ENCODE peak calls at places on chromosome 13, in seven cellular contexts. I is heart right ventricle, B is psoas muscle, T is IMR-90, N is astrocyte, R is uterus, A is hepatocyte. V is an unnamed sample.

GRCh38 chr13:94154362-94154761 is 325.1 kb downstream of the DCT start:
- DNase-seq in R (no peak), I (no peak), B (peak; percentile 20), T (peak; percentile 35), A (no peak), N (peak; percentile 66), V (no peak)

GRCh38 chr13:109897988-109898623 is 111.7 kb upstream of the IRS2 start:
- DNase-seq in B (no peak), T (no peak), N (no peak), R (no peak), I (no peak), A (no peak), V (no peak)

GRCh38 chr13:31775686-31776085 is 36.4 kb downstream of the RXFP2 start:
- DNase-seq in N (peak; percentile 31), I (peak; percentile 50), R (peak; percentile 43), A (no peak), B (peak; percentile 50), T (no peak), V (no peak)

GRCh38 chr13:33017410-33017929 is 1.2 kb downstream of the KL start:
- DNase-seq in B (peak; percentile 40), A (peak; percentile 63), R (peak; percentile 18), T (peak; percentile 6), N (peak; percentile 44), I (peak; percentile 62), V (no peak)

GRCh38 chr13:52344108-52344507 is 61.9 kb downstream of the THSD1 start:
- DNase-seq in T (no peak), I (no peak), B (no peak), A (no peak), N (no peak), R (no peak), V (no peak)

GRCh38 chr13:73984949-73985691 is 149.1 kb downstream of the KLF12 start:
- DNase-seq in A (no peak), B (no peak), T (no peak), N (no peak), R (no peak), I (peak; percentile 29), V (no peak)

GRCh38 chr13:20119960-20120359 is 40.9 kb downstream of the GJA3 start:
- DNase-seq in T (no peak), B (no peak), I (no peak), R (no peak), N (no peak), A (no peak), V (no peak)

GRCh38 chr13:108281941-108282340 is 12.4 kb downstream of the TNFSF13B start:
- DNase-seq in B (no peak), N (no peak), R (no peak), A (no peak), T (no peak), I (no peak), V (no peak)

GRCh38 chr13:28470286-28470685 is 24.6 kb downstream of the FLT1 start:
- DNase-seq in A (no peak), R (no peak), N (peak; percentile 10), T (no peak), B (no peak), I (no peak), V (no peak)

GRCh38 chr13:38758278-38758677 is 71.4 kb downstream of the FREM2 start:
- DNase-seq in B (no peak), T (no peak), N (no peak), I (no peak), A (no peak), R (no peak), V (no peak)

GRCh38 chr13:37868691-37869505 is 674 bp downstream of the TRPC4 start:
- DNase-seq in I (no peak), T (peak; percentile 50), A (peak; percentile 8), R (no peak), N (peak; percentile 51), B (no peak), V (peak; percentile 49)

GRCh38 chr13:89066868-89067466 is 1395.8 kb downstream of the SLITRK5 start:
- DNase-seq in N (peak; percentile 13), I (no peak), B (no peak), A (peak; percentile 77), T (peak; percentile 0), R (no peak), V (no peak)

GRCh38 chr13:74062933-74063332 is 71.3 kb downstream of the KLF12 start:
- DNase-seq in T (peak; percentile 74), R (peak; percentile 49), B (peak; percentile 45), A (no peak), I (peak; percentile 80), N (peak; percentile 79), V (peak; percentile 68)

GRCh38 chr13:110559429-110559943 is 2.0 kb downstream of the RAB20 start:
- DNase-seq in B (no peak), A (peak; percentile 36), I (peak; percentile 37), N (no peak), R (no peak), T (peak; percentile 62), V (peak; percentile 80)

GRCh38 chr13:52779028-52779612 is 39.5 kb upstream of the CNMD start:
- DNase-seq in A (no peak), B (no peak), T (no peak), R (no peak), I (no peak), N (no peak), V (no peak)

GRCh38 chr13:93361703-93362102 is 135.1 kb downstream of the GPC6 start:
- DNase-seq in A (peak; percentile 16), N (no peak), T (peak; percentile 21), R (no peak), I (no peak), B (no peak), V (no peak)

GRCh38 chr13:74073231-74073630 is 61.0 kb downstream of the KLF12 start:
- DNase-seq in T (no peak), N (no peak), B (no peak), I (no peak), R (no peak), A (no peak), V (no peak)

GRCh38 chr13:110503037-110503901 is 58.3 kb downstream of the RAB20 start:
- DNase-seq in A (peak; percentile 55), T (peak; percentile 12), R (no peak), N (no peak), B (peak; percentile 39), I (no peak), V (peak; percentile 35)

GRCh38 chr13:112346899-112347229 is 29.3 kb upstream of the SPACA7 start:
- DNase-seq in A (no peak), N (no peak), I (no peak), B (no peak), R (no peak), T (no peak), V (no peak)

DNA sequence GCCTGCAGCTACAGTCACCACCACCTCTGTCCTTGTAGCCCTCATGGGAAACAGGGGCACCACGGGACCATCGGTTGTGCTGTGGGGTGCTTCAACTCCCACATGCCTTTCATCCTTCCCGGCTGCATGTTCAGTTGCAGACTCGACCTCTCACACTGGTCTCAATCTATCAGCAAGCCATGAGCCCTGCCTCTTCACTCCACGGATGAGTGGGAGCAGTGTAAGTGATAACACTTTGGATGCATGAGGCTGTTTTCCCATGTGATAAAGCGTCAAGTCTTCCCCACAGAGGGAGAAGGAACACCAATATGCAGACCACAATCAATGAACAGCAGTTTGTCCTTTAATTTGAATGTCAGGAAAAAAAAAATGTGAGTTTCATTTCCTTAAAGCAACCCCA is 12.2 kb downstream of the SERP2 start:
- DNase-seq in I (no peak), B (no peak), A (no peak), N (no peak), R (no peak), T (no peak), V (no peak)
- H3K4me1 ChIP-seq in I (peaks cover 4% of the 10 kb centered on the region), B (no peaks in the 10 kb centered on the region), A (peaks cover 36% of the 10 kb centered on the region), N (peaks cover under 1% of the 10 kb centered on the region), R (no peaks in the 10 kb centered on the region), T (no peaks in the 10 kb centered on the region), V (no peaks in the 10 kb centered on the region)

DNA sequence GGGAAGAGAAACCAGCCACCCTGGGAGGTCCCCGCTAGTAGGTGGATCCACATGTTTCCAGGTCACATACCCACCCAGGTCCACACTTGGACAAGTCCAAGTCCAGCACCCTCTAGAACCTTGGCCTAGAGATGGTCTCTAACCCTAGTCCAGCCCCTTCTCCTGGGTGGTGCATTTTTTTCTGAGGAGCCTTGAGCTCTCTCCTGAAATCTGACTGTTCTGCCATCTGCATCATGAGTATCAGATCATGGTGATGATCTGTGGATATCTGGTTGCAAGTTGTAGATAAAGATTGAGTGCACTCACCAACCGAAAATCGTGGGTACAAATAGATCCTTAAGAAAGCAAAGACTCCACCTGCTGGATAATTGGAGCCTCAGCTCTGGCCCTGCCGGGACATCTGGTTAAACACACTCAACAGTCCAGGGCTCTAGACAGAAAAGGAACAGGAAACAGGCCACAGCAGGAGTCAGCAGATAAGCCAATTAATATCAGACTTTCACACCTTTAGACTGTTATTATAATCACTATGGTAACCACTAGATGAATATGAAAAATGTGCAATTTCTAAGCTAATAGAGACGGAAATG is 41.1 kb downstream of the GPR12 start:
- DNase-seq in B (no peak), R (no peak), T (peak; percentile 4), I (no peak), N (no peak), A (no peak), V (no peak)
- TF ChIP-seq CTCF in B (no peak), R (no peak), T (peak; percentile 18), I (peak; percentile 17), N (peak; percentile 8), A (peak; percentile 5), V (no peak)

GRCh38 chr13:101915755-101916107 is 463.3 kb downstream of the ITGBL1 start:
- DNase-seq in R (no peak), A (no peak), I (no peak), N (no peak), T (no peak), B (no peak), V (no peak)
- H3K4me3 ChIP-seq in R (no peak overlapping the region), A (no peak overlapping the region), I (peak overlapping the region; percentile 49), N (no peak overlapping the region), T (no peak overlapping the region), B (no peak overlapping the region), V (no peak overlapping the region)

DNA sequence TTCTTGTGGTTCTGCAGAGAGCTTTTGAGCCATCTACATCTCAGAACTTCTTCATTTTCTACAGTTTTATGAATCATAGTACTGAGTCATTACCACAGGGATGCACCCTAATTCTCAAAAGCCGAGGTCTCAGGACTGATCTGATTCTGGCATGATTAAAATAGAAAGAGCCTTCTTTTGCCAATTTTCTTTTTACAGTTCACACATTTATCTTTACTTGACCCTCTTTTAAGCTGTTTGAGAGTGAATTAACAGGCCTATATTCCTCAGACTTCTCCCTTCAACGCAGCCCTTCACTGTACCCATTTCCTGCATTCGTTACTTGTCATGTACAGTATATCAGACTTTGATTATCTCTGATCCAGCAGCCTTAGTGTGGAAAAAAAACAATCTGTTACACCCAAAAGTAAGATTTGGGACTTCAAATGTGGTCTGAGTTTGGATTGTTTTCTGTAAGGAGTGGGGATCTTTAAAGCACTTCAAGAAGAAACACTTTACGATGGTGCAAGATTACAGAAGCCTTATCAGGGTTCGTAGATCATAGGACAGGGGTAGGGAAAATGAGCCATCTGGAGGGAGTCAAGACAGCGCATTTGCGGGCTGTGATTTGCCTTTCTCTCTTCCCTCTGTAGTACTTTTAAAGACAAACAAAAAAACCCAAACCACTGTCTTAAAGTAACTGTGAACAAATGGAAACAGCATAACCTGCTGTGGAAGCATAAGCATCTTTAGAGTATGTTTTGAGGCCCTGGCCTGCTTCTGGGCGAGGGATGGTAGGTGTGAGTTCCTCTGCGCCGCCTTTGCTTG is 15.3 kb upstream of the GPR183 start:
- DNase-seq in A (no peak), T (peak; percentile 89), N (peak; percentile 92), R (no peak), B (no peak), I (no peak), V (no peak)
- H3K4me1 ChIP-seq in A (peaks cover 6% of the 10 kb centered on the region), T (peaks cover 12% of the 10 kb centered on the region), N (peaks cover 34% of the 10 kb centered on the region), R (no peaks in the 10 kb centered on the region), B (no peaks in the 10 kb centered on the region), I (no peaks in the 10 kb centered on the region), V (no peaks in the 10 kb centered on the region)

V was measured in kidney.